ENCODE peak calls at places on chromosomes 13 and 19, in nine cellular contexts. A is NB4; I is lower leg skin; H is MCF 10A; F is body of pancreas; U is fibroblast of lung; B is AG04450; R is CD4-positive, alpha-beta T cell; Q is GM20000. Y is an unnamed sample.

GRCh38 chr13:39616087-39616694 is 13.2 kb upstream of the LHFPL6 start:
- DNase-seq in U (peak), F (peak), A (peak), B (peak), R (no peak), H (peak), I (no peak), Q (peak), Y (no peak)

GRCh38 chr19:2160384-2160783 is 3.3 kb upstream of the DOT1L start:
- DNase-seq in A (no peak), B (no peak), U (no peak), R (no peak), I (no peak), Q (no peak), H (no peak), F (no peak), Y (no peak)

GRCh38 chr19:41537789-41538188 is 38.2 kb upstream of the CEACAM21 start:
- DNase-seq in B (no peak), F (no peak), I (no peak), A (peak), U (no peak), Q (no peak), H (peak), R (no peak), Y (no peak)

GRCh38 chr13:23695711-23696512 is 125.7 kb downstream of the TNFRSF19 start:
- DNase-seq in H (no peak), F (no peak), U (no peak), I (no peak), A (peak), B (no peak), R (peak), Q (peak), Y (no peak)

GRCh38 chr13:46211116-46211515 is 612 bp upstream of the LRRC63 start:
- DNase-seq in U (peak), B (no peak), I (no peak), H (peak), F (no peak), A (peak), Q (peak), R (no peak), Y (no peak)

GRCh38 chr19:36257512-36257876 is 42.6 kb downstream of the ZNF146 start:
- DNase-seq in U (no peak), I (no peak), B (no peak), F (peak), A (no peak), H (no peak), Q (no peak), R (no peak), Y (no peak)

GRCh38 chr13:53782400-53783030 is 753.9 kb downstream of the OLFM4 start:
- DNase-seq in I (no peak), B (no peak), A (peak), Q (peak), F (peak), R (no peak), H (peak), U (peak), Y (no peak)

GRCh38 chr19:49859838-49860715 is 7.3 kb downstream of the PNKP start:
- DNase-seq in Q (no peak), F (no peak), R (no peak), A (no peak), I (no peak), U (no peak), B (no peak), H (no peak), Y (no peak)

GRCh38 chr19:6730153-6730804 is 7.1 kb downstream of the GPR108 start:
- DNase-seq in B (no peak), F (peak), U (no peak), R (no peak), A (peak), Q (no peak), I (no peak), H (no peak), Y (no peak)

GRCh38 chr13:44812818-44813217 is 176.5 kb downstream of the NUFIP1 start:
- DNase-seq in I (no peak), H (no peak), Q (no peak), A (no peak), U (peak), R (no peak), B (no peak), F (peak), Y (no peak)

GRCh38 chr19:38417544-38418506 is 8.2 kb downstream of the RASGRP4 start:
- DNase-seq in R (peak), A (peak), F (peak), B (no peak), I (peak), H (peak), Q (peak), U (no peak), Y (no peak)

GRCh38 chr13:112967666-112968379 is 1.2 kb upstream of the MCF2L start:
- DNase-seq in F (no peak), A (no peak), I (no peak), U (no peak), B (no peak), Q (no peak), R (no peak), H (no peak), Y (no peak)

GRCh38 chr19:28066988-28067387 is 1146.0 kb downstream of the UQCRFS1 start:
- DNase-seq in B (no peak), Q (no peak), U (no peak), A (no peak), H (no peak), R (no peak), F (no peak), I (no peak), Y (peak)

GRCh38 chr13:104979281-104979680 is 1556.2 kb downstream of the EFNB2 start:
- DNase-seq in R (no peak), I (no peak), A (no peak), Q (no peak), H (no peak), B (no peak), U (no peak), F (no peak), Y (no peak)

GRCh38 chr13:50098693-50099092 is 83.4 kb downstream of the KCNRG start:
- DNase-seq in R (no peak), B (no peak), A (no peak), Q (no peak), H (no peak), F (no peak), I (no peak), U (no peak), Y (no peak)

GRCh38 chr13:44141213-44141724 is 232.4 kb upstream of the SERP2 start:
- DNase-seq in F (peak), A (peak), U (peak), I (no peak), B (no peak), H (no peak), Q (peak), R (no peak), Y (no peak)

GRCh38 chr13:66829803-66830202 is 400.3 kb downstream of the PCDH9 start:
- DNase-seq in Q (no peak), R (no peak), A (no peak), I (no peak), U (no peak), H (no peak), F (no peak), B (no peak), Y (no peak)

GRCh38 chr19:40908981-40909380 is 26.9 kb upstream of the CYP2A7 start:
- DNase-seq in Q (no peak), U (no peak), A (peak), B (no peak), I (no peak), R (no peak), F (no peak), H (no peak), Y (no peak)

GRCh38 chr13:46154136-46154854 is 27.7 kb downstream of the LCP1 start:
- DNase-seq in A (no peak), H (no peak), I (no peak), Q (no peak), B (no peak), R (no peak), U (no peak), F (no peak), Y (no peak)

GRCh38 chr19:44111910-44112463 is 1.2 kb upstream of the ZNF225 start:
- DNase-seq in R (no peak), F (peak), B (peak), A (peak), U (peak), Q (no peak), H (no peak), I (no peak), Y (no peak)

GRCh38 chr13:62320129-62320724 is 904.6 kb upstream of the PCDH20 start:
- DNase-seq in B (peak), U (peak), H (peak), F (peak), R (no peak), Q (peak), A (peak), I (no peak), Y (no peak)

GRCh38 chr19:56994251-56995017 is 125.4 kb upstream of the USP29 start:
- DNase-seq in B (no peak), A (no peak), H (no peak), I (no peak), R (no peak), Q (no peak), F (no peak), U (no peak), Y (no peak)

GRCh38 chr19:6736169-6736916 is 1.0 kb downstream of the GPR108 start:
- DNase-seq in F (peak), U (peak), R (peak), H (peak), B (peak), A (peak), Q (peak), I (peak), Y (peak)

GRCh38 chr13:47999973-48000372 is 1.1 kb downstream of the SUCLA2 start:
- DNase-seq in A (no peak), U (no peak), I (no peak), Q (no peak), R (no peak), F (no peak), B (no peak), H (no peak), Y (no peak)

GRCh38 chr13:20439261-20439660 is 86.4 kb downstream of the CRYL1 start:
- DNase-seq in H (no peak), R (no peak), B (no peak), A (no peak), Q (no peak), U (peak), F (no peak), I (no peak), Y (no peak)

GRCh38 chr13:75687145-75687763 is 51.1 kb downstream of the LMO7 start:
- DNase-seq in Q (no peak), H (peak), F (no peak), U (peak), A (peak), B (no peak), I (no peak), R (no peak), Y (no peak)

GRCh38 chr19:30447276-30447870 is 75.2 kb downstream of the ZNF536 start:
- DNase-seq in H (no peak), U (peak), Q (no peak), B (no peak), R (no peak), F (no peak), A (no peak), I (no peak), Y (no peak)

DNA sequence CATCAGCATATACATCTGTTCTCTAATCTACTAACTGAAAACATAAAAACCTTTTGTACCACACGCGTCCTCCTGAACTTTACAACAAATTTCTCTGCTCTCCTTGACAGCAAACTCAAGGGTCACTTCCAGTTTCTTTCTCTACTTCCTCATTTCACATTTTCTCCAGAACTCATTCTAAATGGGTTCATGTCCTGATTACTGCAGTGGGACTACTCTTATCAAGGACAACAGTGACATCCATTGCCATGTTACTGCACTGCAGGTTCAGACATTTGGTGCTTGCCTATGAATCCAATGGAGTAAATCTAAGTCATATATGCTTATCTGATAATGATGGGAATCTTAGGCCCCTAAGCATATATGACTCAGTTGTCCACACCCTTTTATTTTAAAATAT is 35.3 kb downstream of the FPR3 start:
- DNase-seq in H (no peak), F (peak), I (no peak), R (no peak), Q (no peak), A (peak), B (no peak), U (no peak), Y (no peak)
- TF ChIP-seq CTCF in H (no peak), F (no peak), I (no peak), R (no peak), Q (no peak), A (peak), B (no peak), U (no peak), Y (no peak)

DNA sequence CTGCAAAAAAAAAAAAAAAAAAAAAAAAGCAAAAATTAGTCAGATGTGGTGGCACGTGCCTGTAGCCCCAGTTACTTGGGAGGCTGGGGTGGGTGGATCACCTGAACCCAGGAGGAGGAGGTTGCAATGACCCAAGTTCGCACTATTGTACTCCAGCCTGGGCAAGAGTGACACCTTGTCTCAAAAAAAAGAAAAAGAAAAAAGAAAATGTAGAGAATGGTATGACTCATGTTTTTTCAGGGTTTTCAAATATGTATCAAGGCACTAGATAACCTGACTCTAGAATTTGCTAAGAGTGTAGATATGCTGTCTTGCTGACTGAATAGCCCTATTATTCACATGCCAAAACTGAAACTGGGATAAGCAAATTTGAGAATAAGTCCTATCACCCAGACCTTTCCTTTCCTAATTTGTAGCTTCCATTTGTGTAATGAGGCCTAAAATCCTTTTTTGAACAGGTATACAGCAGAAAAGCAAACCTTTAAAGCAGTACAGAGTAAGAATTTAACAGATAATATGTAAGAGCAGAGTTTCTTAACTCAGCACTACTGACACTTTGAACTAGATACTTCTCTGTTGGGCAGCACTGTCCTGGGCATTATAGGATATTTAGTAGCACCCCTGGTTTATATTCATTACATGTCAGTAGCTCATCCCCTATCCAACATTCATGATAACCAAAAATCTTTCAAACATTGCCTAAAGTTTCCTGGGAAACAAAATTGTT is 108.6 kb downstream of the ELF1 start:
- DNase-seq in H (no peak), U (peak), I (no peak), A (no peak), R (no peak), Q (peak), F (no peak), B (no peak), Y (no peak)
- TF ChIP-seq CTCF in H (no peak), U (no peak), I (no peak), A (no peak), R (no peak), Q (no peak), F (no peak), B (no peak), Y (no peak)

DNA sequence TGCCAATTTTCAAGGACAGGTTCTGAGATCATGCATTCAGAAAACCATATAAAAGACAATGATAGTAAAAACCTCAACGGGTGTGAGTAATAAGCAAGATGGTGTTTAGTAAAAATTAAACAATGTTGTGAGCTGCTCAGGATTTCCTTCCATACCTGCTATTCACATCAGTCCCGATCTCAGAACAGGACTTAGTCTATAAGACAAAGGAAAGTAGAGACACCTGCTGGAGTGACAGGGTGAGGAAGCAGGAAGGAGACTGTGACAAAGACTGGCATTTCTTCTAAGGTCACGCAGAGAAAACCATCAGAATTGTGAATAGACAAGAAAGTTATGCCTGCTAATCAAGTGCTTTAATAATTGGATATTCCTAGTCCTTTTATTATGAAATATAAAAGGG is 648.0 kb downstream of the DACH1 start:
- DNase-seq in A (peak), U (no peak), R (no peak), I (no peak), F (no peak), B (no peak), H (peak), Q (no peak), Y (no peak)
- TF ChIP-seq CTCF in A (no peak), U (peak), R (no peak), I (no peak), F (peak), B (no peak), H (no peak), Q (no peak), Y (peak)

GRCh38 chr19:48720613-48721296 is 1.2 kb upstream of the MAMSTR start:
- DNase-seq in F (peak), I (peak), A (peak), H (peak), R (peak), Q (peak), U (peak), B (peak), Y (peak)

GRCh38 chr19:48720251-48720612 is 707 bp upstream of the MAMSTR start:
- DNase-seq in A (no peak), U (no peak), H (no peak), B (no peak), I (no peak), F (no peak), Q (no peak), R (no peak), Y (no peak)

GRCh38 chr19:48719263-48720171 is at the start of gene MAMSTR:
- DNase-seq in A (no peak), I (no peak), H (no peak), R (no peak), B (no peak), U (no peak), Q (no peak), F (no peak), Y (no peak)

GRCh38 chr19:48717059-48717395 is 2.5 kb downstream of the MAMSTR start:
- DNase-seq in I (no peak), F (no peak), H (no peak), U (peak), B (no peak), Q (no peak), R (no peak), A (no peak), Y (no peak)

GRCh38 chr19:48718711-48719231 is 754 bp downstream of the MAMSTR start:
- DNase-seq in B (no peak), H (no peak), U (no peak), R (no peak), I (no peak), F (no peak), A (no peak), Q (no peak), Y (no peak)
- TF ChIP-seq CTCF in B (no peak), H (no peak), U (no peak), R (no peak), I (no peak), F (no peak), A (no peak), Q (no peak), Y (no peak)

DNA sequence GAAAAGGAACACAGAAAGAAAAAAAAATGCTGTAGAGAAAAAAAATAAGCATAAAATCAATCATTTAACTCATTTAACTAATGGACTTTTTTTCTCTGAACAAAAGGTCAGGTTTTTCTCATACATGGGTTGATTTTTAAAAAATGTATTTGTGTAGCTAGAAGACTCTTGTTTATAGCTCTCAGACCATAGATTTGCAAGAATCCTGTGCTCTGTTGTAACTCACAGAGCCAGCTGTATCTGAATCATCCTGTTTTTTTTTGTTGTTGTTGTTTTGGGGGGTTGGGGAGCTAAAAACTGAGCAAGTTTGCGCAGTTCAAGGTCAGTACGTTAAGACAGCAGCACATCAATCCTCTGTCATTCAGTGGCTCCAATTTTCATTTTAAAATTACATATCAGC is 108.2 kb downstream of the PCDH17 start:
- DNase-seq in B (no peak), R (no peak), F (no peak), U (peak), Q (no peak), I (no peak), H (peak), A (no peak), Y (no peak)
- TF ChIP-seq CTCF in B (no peak), R (no peak), F (no peak), U (no peak), Q (no peak), I (no peak), H (no peak), A (no peak), Y (no peak)

GRCh38 chr19:45445139-45445538 is 21.4 kb upstream of the ERCC1 start:
- DNase-seq in I (no peak), H (no peak), Q (no peak), F (no peak), R (no peak), A (no peak), B (no peak), U (no peak), Y (no peak)

GRCh38 chr19:45446944-45447343 is 20.9 kb upstream of the FOSB start:
- DNase-seq in Q (no peak), I (peak), R (no peak), U (no peak), B (no peak), H (peak), A (no peak), F (no peak), Y (no peak)

GRCh38 chr19:45444318-45445041 is 20.8 kb upstream of the ERCC1 start:
- DNase-seq in A (peak), H (peak), U (peak), R (peak), F (peak), I (peak), B (no peak), Q (peak), Y (peak)

GRCh38 chr19:45448425-45448756 is 19.4 kb upstream of the FOSB start:
- DNase-seq in B (no peak), U (no peak), A (no peak), I (no peak), R (no peak), H (no peak), Q (no peak), F (no peak), Y (no peak)

GRCh38 chr19:45446295-45446694 is 21.5 kb upstream of the FOSB start:
- DNase-seq in Q (peak), A (peak), R (no peak), F (no peak), B (no peak), I (no peak), U (peak), H (peak), Y (no peak)
- TF ChIP-seq CTCF in Q (peak), A (peak), R (peak), F (peak), B (peak), I (no peak), U (peak), H (peak), Y (peak)